ENCODE peak calls at places on chromosomes 1 and 21, in six cellular contexts. E is K562, P is HAP-1, R is uterus, O is thoracic aorta, H is NT2/D1. L is an unnamed sample.
A peak's percentile ranks its signal among the peaks of the same experiment; 100 is the strongest.

GRCh38 chr1:205379056-205379455 is 22.3 kb upstream of the KLHDC8A start:
- DNase-seq in P (no peak), R (no peak), E (no peak), O (no peak), H (no peak), L (no peak)

GRCh38 chr1:243525085-243525487 is 269.2 kb downstream of the SDCCAG8 start:
- DNase-seq in O (no peak), P (no peak), E (no peak), R (no peak), H (no peak), L (no peak)

GRCh38 chr1:25685938-25686665 is 69.5 kb downstream of the MAN1C1 start:
- DNase-seq in E (no peak), O (no peak), H (no peak), P (no peak), R (no peak), L (no peak)

GRCh38 chr1:29391362-29391880 is 155.1 kb downstream of the PTPRU start:
- DNase-seq in E (no peak), R (no peak), H (no peak), P (no peak), O (no peak), L (no peak)

GRCh38 chr1:194052514-194053333 is 866.3 kb upstream of the B3GALT2 start:
- DNase-seq in O (no peak), R (no peak), E (no peak), H (no peak), P (no peak), L (no peak)

GRCh38 chr1:206111528-206111927 is 5.7 kb downstream of the AVPR1B start:
- DNase-seq in E (no peak), P (no peak), H (no peak), O (no peak), R (no peak), L (no peak)

GRCh38 chr21:18041012-18041411 is 203.6 kb upstream of the CHODL start:
- DNase-seq in E (no peak), R (no peak), O (no peak), P (peak; percentile 37), H (peak; percentile 55), L (no peak)

GRCh38 chr1:174875306-174875705 is 124.4 kb upstream of the CACYBP start:
- DNase-seq in O (no peak), P (no peak), H (no peak), E (peak; percentile 28), R (no peak), L (peak; percentile 73)

GRCh38 chr1:61337981-61338848 is 255.9 kb downstream of the NFIA start:
- DNase-seq in H (peak; percentile 63), O (peak; percentile 50), E (no peak), P (peak; percentile 73), R (peak; percentile 46), L (peak; percentile 76)

GRCh38 chr21:15764878-15765277 is 35.1 kb downstream of the USP25 start:
- DNase-seq in P (no peak), E (no peak), R (no peak), H (no peak), O (no peak), L (no peak)

DNA sequence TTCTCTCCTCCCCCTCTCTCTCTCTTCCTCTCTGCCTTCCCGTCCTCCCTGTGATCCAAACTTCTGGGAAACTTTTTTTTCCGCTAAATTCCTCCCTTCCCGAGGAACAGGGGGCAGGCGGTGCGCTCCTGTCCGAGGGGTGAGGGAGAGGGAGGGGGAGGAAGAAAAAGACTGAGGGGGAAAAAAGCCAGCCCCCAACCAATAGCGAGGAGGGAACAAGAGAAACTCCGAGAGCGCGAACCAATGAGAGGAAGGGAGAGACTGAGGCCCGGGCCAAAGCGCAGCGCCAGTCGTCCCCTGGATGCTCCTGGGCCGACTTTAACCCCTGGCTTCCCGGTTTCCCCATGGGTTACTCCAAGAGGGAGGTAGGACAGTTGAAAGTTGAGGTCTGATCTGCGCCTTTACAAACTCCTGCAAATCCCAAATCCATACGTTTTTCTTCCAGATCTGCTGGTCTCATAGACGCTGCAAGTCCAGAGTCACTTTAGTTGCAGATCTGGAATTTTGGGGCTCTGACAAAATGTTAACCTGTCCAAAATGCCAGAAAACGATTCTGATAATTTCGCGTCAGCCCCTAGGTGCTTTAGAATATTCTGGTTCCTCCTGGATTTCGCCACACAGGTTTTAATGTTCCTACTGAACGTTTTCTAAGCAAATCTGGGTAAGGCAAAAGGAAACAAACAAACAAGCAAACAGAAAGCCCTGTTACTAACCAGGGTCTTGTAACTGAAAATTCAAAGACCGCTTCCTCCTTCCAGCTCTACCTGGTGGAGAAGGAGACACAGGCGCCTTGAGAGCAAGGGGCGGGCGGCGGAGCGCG is at the start of gene TBX15:
- DNase-seq in E (no peak), R (no peak), P (no peak), O (no peak), H (no peak), L (no peak)
- H3K27me3 ChIP-seq in E (peaks cover 98% of the 10 kb centered on the region), R (peaks cover 30% of the 10 kb centered on the region), P (no peaks in the 10 kb centered on the region), O (peaks cover 35% of the 10 kb centered on the region), H (peaks cover 50% of the 10 kb centered on the region), L (peaks cover 100% of the 10 kb centered on the region)

GRCh38 chr1:110566836-110567235 is 39.3 kb downstream of the KCNA2 start:
- DNase-seq in O (no peak), H (no peak), P (no peak), R (no peak), E (no peak), L (no peak)

GRCh38 chr1:110565565-110565964 is 40.6 kb downstream of the KCNA2 start:
- DNase-seq in P (no peak), H (no peak), O (no peak), E (no peak), R (no peak), L (no peak)

GRCh38 chr1:110572751-110573150 is 33.4 kb downstream of the KCNA2 start:
- DNase-seq in P (no peak), E (no peak), R (no peak), H (no peak), O (no peak), L (no peak)

GRCh38 chr1:110570307-110570706 is 35.9 kb downstream of the KCNA2 start:
- DNase-seq in P (no peak), O (no peak), E (no peak), H (no peak), R (no peak), L (no peak)
- H3K27me3 ChIP-seq in P (peaks cover 5% of the 10 kb centered on the region), O (no peaks in the 10 kb centered on the region), E (peaks cover 12% of the 10 kb centered on the region), H (no peaks in the 10 kb centered on the region), R (no peaks in the 10 kb centered on the region), L (peaks cover 6% of the 10 kb centered on the region)

DNA sequence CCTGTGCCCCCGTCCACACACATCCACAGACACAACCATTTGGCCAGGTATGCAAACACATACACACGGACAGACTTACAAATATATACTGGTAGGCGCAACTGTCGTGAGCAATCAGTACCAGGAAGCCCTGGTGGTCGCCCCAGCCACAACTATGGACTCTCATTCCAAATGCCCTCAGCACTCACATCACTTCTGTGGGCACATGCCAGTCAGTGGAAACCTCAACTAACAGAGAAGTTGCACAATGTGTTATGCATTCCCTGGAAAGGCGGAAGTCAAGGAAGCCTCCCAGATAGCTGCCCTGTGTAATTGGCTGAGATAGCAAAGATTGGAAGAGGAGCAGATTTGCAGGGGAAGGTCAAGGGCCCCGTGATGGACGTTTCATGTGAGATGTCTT is 1.4 kb upstream of the HEYL start:
- DNase-seq in E (no peak), R (no peak), H (no peak), P (no peak), O (no peak), L (no peak)
- H3K27me3 ChIP-seq in E (peaks cover 35% of the 10 kb centered on the region), R (no peaks in the 10 kb centered on the region), H (peaks cover 93% of the 10 kb centered on the region), P (no peaks in the 10 kb centered on the region), O (no peaks in the 10 kb centered on the region), L (no peaks in the 10 kb centered on the region)

GRCh38 chr1:203648281-203648680 is 21.6 kb downstream of the ATP2B4 start:
- DNase-seq in H (no peak), R (no peak), E (no peak), P (no peak), O (no peak), L (no peak)

GRCh38 chr1:203643213-203644045 is 16.8 kb downstream of the ATP2B4 start:
- DNase-seq in R (no peak), O (no peak), P (no peak), H (no peak), E (no peak), L (no peak)

GRCh38 chr1:203644191-203644590 is 17.6 kb downstream of the ATP2B4 start:
- DNase-seq in P (no peak), R (no peak), O (no peak), E (no peak), H (no peak), L (no peak)

GRCh38 chr1:203644661-203645510 is 18.3 kb downstream of the ATP2B4 start:
- DNase-seq in H (no peak), O (no peak), E (no peak), R (no peak), P (no peak), L (no peak)

DNA sequence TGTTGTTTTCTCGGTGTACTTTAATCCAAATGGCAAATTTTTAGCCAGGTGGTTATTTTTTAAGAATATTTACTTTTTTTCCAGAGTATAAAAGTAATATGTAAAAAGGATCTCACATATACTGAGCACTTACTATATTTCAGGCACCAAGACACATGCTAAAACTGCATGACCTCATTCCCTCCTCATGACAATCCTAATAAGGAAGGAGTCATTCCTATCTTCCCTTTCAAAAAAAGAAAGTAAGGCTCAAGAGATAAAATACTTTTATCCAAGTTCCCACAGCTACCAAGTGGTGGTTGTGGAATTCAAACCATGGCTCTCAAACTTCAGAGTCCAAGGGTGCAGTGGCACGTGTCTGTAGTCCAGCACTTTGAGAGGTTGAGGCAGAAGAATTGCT is 19.4 kb downstream of the ATP2B4 start:
- DNase-seq in E (no peak), R (no peak), O (no peak), P (no peak), H (no peak), L (no peak)
- H3K27me3 ChIP-seq in E (no peaks in the 10 kb centered on the region), R (no peaks in the 10 kb centered on the region), O (no peaks in the 10 kb centered on the region), P (no peaks in the 10 kb centered on the region), H (no peaks in the 10 kb centered on the region), L (no peaks in the 10 kb centered on the region)

L was measured in upper lobe of right lung.